ENCODE peak calls at places on chromosomes 4 and X, in four cellular contexts. C is pancreas, G is astrocyte of the spinal cord, K is SK-N-SH. X is an unnamed sample.

GRCh38 chr4:85720736-85721135 is 245.8 kb downstream of the ARHGAP24 start:
- DNase-seq in G (peak), K (no peak), C (no peak), X (no peak)

GRCh38 chr4:10787365-10787764 is 102.8 kb upstream of the CLNK start:
- DNase-seq in K (no peak), G (no peak), C (no peak), X (no peak)

GRCh38 chr4:38803833-38804653 is 548 bp downstream of the TLR1 start:
- DNase-seq in G (no peak), C (no peak), K (no peak), X (no peak)

GRCh38 chrX:87621697-87622096 is 104.1 kb downstream of the KLHL4 start:
- DNase-seq in C (no peak), G (peak), K (no peak), X (no peak)

GRCh38 chr4:186699298-186699697 is 24.4 kb downstream of the FAT1 start:
- DNase-seq in K (no peak), C (no peak), G (no peak), X (no peak)

GRCh38 chr4:123986268-123986798 is 589.7 kb downstream of the SPRY1 start:
- DNase-seq in C (no peak), G (peak), K (no peak), X (no peak)

GRCh38 chr4:147362868-147363440 is 117.9 kb upstream of the EDNRA start:
- DNase-seq in C (no peak), G (peak), K (peak), X (no peak)

GRCh38 chr4:159269143-159269542 is 166.3 kb downstream of the RAPGEF2 start:
- DNase-seq in K (peak), G (no peak), C (no peak), X (no peak)

GRCh38 chr4:25710637-25711036 is 55.0 kb downstream of the SLC34A2 start:
- DNase-seq in C (no peak), K (no peak), G (no peak), X (no peak)

GRCh38 chrX:53223955-53224859 is 800 bp downstream of the KDM5C start:
- DNase-seq in K (peak), C (no peak), G (peak), X (peak)

GRCh38 chrX:139828830-139829229 is 104.0 kb downstream of the ATP11C start:
- DNase-seq in G (no peak), K (peak), C (no peak), X (no peak)

GRCh38 chrX:102339312-102340298 is 92.6 kb downstream of the NXF2 start:
- DNase-seq in K (no peak), G (no peak), C (peak), X (no peak)

GRCh38 chr4:48483777-48484493 is 792 bp downstream of the SLC10A4 start:
- DNase-seq in K (peak), C (peak), G (no peak), X (peak)

GRCh38 chrX:71994601-71995000 is 84.0 kb downstream of the NHSL2 start:
- DNase-seq in C (no peak), K (no peak), G (no peak), X (no peak)

GRCh38 chrX:122245175-122245574 is 938.9 kb upstream of the GRIA3 start:
- DNase-seq in G (no peak), K (no peak), C (no peak), X (no peak)

GRCh38 chrX:68829594-68830485 is 1.0 kb downstream of the EFNB1 start:
- DNase-seq in G (peak), K (peak), C (no peak), X (no peak)

GRCh38 chrX:108130889-108131288 is 39.3 kb downstream of the ATG4A start:
- DNase-seq in C (no peak), G (no peak), K (no peak), X (no peak)

GRCh38 chrX:87517571-87518141 is at the start of gene KLHL4:
- DNase-seq in G (peak), C (no peak), K (no peak), X (peak)

GRCh38 chr4:66048861-66049260 is 378.6 kb upstream of the EPHA5 start:
- DNase-seq in G (peak), K (no peak), C (no peak), X (no peak)

GRCh38 chr4:169407217-169407845 is 136.6 kb upstream of the SH3RF1 start:
- DNase-seq in G (no peak), K (no peak), C (no peak), X (no peak)

GRCh38 chrX:63751481-63751880 is 33.5 kb downstream of the ARHGEF9 start:
- DNase-seq in K (no peak), C (no peak), G (no peak), X (no peak)

GRCh38 chr4:4862665-4863482 is 3.4 kb downstream of the MSX1 start:
- DNase-seq in G (peak), C (no peak), K (peak), X (peak)

GRCh38 chrX:100368167-100368566 is 41.9 kb downstream of the PCDH19 start:
- DNase-seq in G (no peak), K (peak), C (no peak), X (peak)

GRCh38 chr4:176210579-176211296 is 15.4 kb upstream of the SPATA4 start:
- DNase-seq in G (no peak), K (no peak), C (no peak), X (no peak)

GRCh38 chr4:168397611-168398169 is 79.1 kb upstream of the DDX60 start:
- DNase-seq in K (no peak), G (no peak), C (peak), X (no peak)

GRCh38 chr4:7210818-7211217 is 18.5 kb downstream of the SORCS2 start:
- DNase-seq in G (peak), C (no peak), K (no peak), X (no peak)

GRCh38 chr4:144647095-144647959 is 1.4 kb downstream of the HHIP start:
- DNase-seq in G (peak), C (no peak), K (peak), X (peak)
- TF ChIP-seq CTCF in G (no peak), C (no peak), K (no peak), X (no peak)

GRCh38 chrX:131747173-131747572 is 203.3 kb downstream of the OR13H1 start:
- DNase-seq in K (peak), G (peak), C (no peak), X (no peak)

DNA sequence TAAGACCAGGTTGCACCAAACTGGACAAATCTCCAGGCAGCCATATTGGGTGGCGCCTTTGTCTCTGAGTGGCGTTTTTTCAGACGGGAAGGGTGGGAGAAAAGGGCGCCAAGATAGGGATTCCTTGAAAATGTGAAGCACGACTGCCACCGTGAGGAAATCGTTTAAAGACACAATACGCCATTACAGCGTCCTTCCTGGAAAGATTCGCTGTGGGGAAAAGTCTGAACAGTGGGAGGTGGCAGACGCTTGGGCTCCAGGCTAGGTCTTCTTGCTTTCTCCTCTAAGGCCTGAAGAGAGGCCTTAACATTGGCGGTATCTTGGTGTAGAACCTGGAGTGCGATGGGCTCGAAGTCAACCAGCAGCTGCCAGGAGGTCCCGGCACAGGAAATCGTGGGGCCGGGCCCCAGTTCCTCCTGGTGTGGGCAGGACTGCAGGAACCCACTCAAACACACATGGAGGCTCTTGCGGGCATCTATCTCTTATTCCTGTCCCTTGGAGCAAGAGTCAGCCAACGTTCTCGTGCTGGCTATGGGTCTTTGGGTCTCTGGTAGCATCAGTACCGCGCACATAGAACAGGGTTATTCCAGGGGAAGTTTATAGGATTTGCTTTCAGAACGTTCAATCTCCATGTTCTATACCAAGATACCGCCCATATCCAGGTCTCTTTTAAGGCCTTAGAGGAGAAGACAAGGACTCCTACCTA is 208.8 kb downstream of the OR13H1 start:
- DNase-seq in G (peak), C (no peak), K (peak), X (no peak)
- TF ChIP-seq CTCF in G (no peak), C (peak), K (peak), X (no peak)

GRCh38 chr4:165288639-165289428 is 38.6 kb upstream of the MSMO1 start:
- DNase-seq in C (no peak), K (no peak), G (peak), X (no peak)
- TF ChIP-seq CTCF in C (no peak), K (no peak), G (no peak), X (no peak)

GRCh38 chrX:148942754-148943153 is 442.3 kb downstream of the AFF2 start:
- DNase-seq in C (no peak), K (no peak), G (no peak), X (no peak)

GRCh38 chrX:148938348-148938747 is 437.9 kb downstream of the AFF2 start:
- DNase-seq in G (no peak), K (no peak), C (no peak), X (no peak)

GRCh38 chrX:148940411-148940996 is 440.1 kb downstream of the AFF2 start:
- DNase-seq in K (no peak), G (peak), C (no peak), X (no peak)
- TF ChIP-seq CTCF in K (no peak), G (no peak), C (no peak), X (no peak)

DNA sequence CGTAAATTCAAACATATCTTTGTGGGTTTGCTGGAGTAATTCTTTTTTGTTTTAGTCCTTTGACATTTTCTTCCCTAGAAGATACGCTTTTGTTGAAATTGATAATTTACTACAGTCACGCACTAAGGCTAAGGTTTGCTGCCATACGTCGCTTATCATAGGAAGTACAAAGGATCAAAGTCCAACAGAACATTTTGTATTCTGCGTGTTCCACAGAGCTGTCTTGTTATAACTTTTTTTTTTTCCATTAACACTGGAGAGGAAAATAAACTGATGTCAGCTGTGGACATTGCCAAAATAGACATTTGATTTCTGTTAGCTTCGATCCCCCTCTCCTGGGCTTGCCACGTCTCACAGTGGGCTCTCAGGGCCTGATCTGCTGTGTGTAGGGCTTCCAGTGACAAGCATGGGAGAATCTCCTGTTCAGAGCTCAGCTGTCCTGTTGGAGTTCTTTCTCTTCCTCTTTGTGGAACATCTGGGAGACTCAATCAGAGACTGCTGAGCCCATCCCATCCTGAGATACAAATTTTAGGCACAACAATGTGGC is 93.3 kb downstream of the SPATA18 start:
- DNase-seq in G (no peak), C (no peak), K (no peak), X (no peak)
- TF ChIP-seq CTCF in G (no peak), C (no peak), K (no peak), X (no peak)